ENCODE peak calls at places on chromosomes 12 and 14, in seven cellular contexts. F is adrenal gland; Z is activated T-helper 9 cell treated with anti-CD3 and anti-CD28 coated beads, Interleukin-2, amount 50 U/mL, for 16 hours; M is cardiac muscle cell; X is CD8-positive, alpha-beta memory T cell; J is posterior vena cava; P is effector CD4-positive, alpha-beta T cell. Y is an unnamed sample.

GRCh38 chr14:88612981-88613380 is 50.1 kb downstream of the ZC3H14 start:
- DNase-seq in F (no peak), Z (no peak), M (no peak), X (no peak), J (no peak), P (no peak), Y (no peak)

GRCh38 chr12:103632554-103633216 is 45.6 kb downstream of the STAB2 start:
- DNase-seq in F (peak), Z (no peak), M (peak), X (peak), J (peak), P (peak), Y (peak)

GRCh38 chr14:24273422-24273998 is 2.1 kb upstream of the RABGGTA start:
- DNase-seq in F (no peak), Z (no peak), M (no peak), X (no peak), J (no peak), P (no peak), Y (no peak)

GRCh38 chr14:99524091-99524661 is 43.0 kb downstream of the CCNK start:
- DNase-seq in F (no peak), Z (no peak), M (no peak), X (no peak), J (peak), P (no peak), Y (no peak)

GRCh38 chr14:59679872-59680271 is 103.3 kb upstream of the CCDC175 start:
- DNase-seq in F (peak), Z (no peak), M (peak), X (no peak), J (no peak), P (no peak), Y (no peak)

GRCh38 chr12:26011099-26011498 is 52.6 kb downstream of the RASSF8 start:
- DNase-seq in F (no peak), Z (no peak), M (no peak), X (no peak), J (no peak), P (no peak), Y (no peak)

GRCh38 chr12:123744836-123745235 is 17.3 kb upstream of the DNAH10 start:
- DNase-seq in F (no peak), Z (no peak), M (peak), X (no peak), J (no peak), P (no peak), Y (no peak)

GRCh38 chr14:75562048-75562447 is 16.4 kb upstream of the FLVCR2 start:
- DNase-seq in F (no peak), Z (peak), M (no peak), X (no peak), J (peak), P (no peak), Y (no peak)

GRCh38 chr14:73240816-73241480 is 3.6 kb downstream of the PAPLN start:
- DNase-seq in F (no peak), Z (no peak), M (no peak), X (no peak), J (peak), P (no peak), Y (no peak)

GRCh38 chr14:65506801-65507200 is 94.3 kb downstream of the FUT8 start:
- DNase-seq in F (no peak), Z (no peak), M (no peak), X (no peak), J (no peak), P (no peak), Y (no peak)

Y was measured in brain pericyte.